ENCODE peak calls at places on chromosome 5, in seven cellular contexts. One of them, this sample, is unnamed.

GRCh38 chr5:90866333-90866732 is 307.7 kb downstream of the ADGRV1 start:
- DNase-seq in HepG2: peak
- DNase-seq in HCT116: peak
- DNase-seq in GM12878: no peak
- DNase-seq in K562: peak
- DNase-seq in SK-N-SH: peak
- DNase-seq in H1: no peak
- DNase-seq in this sample: no peak

GRCh38 chr5:129820-130219 is 37.9 kb downstream of the PLEKHG4B start:
- DNase-seq in HepG2: no peak
- DNase-seq in HCT116: no peak
- DNase-seq in GM12878: no peak
- DNase-seq in K562: no peak
- DNase-seq in SK-N-SH: no peak
- DNase-seq in H1: no peak
- DNase-seq in this sample: no peak

GRCh38 chr5:67165524-67166459 is 30.8 kb downstream of the CD180 start:
- DNase-seq in HepG2: no peak
- DNase-seq in HCT116: peak
- DNase-seq in GM12878: no peak
- DNase-seq in K562: peak
- DNase-seq in SK-N-SH: peak
- DNase-seq in H1: peak
- DNase-seq in this sample: peak

GRCh38 chr5:39485075-39485474 is 60.3 kb upstream of the DAB2 start:
- DNase-seq in HepG2: no peak
- DNase-seq in HCT116: no peak
- DNase-seq in GM12878: no peak
- DNase-seq in K562: no peak
- DNase-seq in SK-N-SH: no peak
- DNase-seq in H1: no peak
- DNase-seq in this sample: no peak

GRCh38 chr5:61304611-61305369 is 27.3 kb upstream of the ZSWIM6 start:
- DNase-seq in HepG2: peak
- DNase-seq in HCT116: peak
- DNase-seq in GM12878: no peak
- DNase-seq in K562: no peak
- DNase-seq in SK-N-SH: no peak
- DNase-seq in H1: no peak
- DNase-seq in this sample: no peak

GRCh38 chr5:80204808-80205614 is 50.8 kb downstream of the SERINC5 start:
- DNase-seq in HepG2: peak
- DNase-seq in HCT116: no peak
- DNase-seq in GM12878: no peak
- DNase-seq in K562: peak
- DNase-seq in SK-N-SH: peak
- DNase-seq in H1: no peak
- DNase-seq in this sample: no peak

GRCh38 chr5:168728812-168729211 is 149.6 kb upstream of the PANK3 start:
- DNase-seq in HepG2: no peak
- DNase-seq in HCT116: no peak
- DNase-seq in GM12878: no peak
- DNase-seq in K562: no peak
- DNase-seq in SK-N-SH: no peak
- DNase-seq in H1: no peak
- DNase-seq in this sample: no peak

GRCh38 chr5:177600458-177601018 is 606 bp downstream of the B4GALT7 start:
- DNase-seq in HepG2: no peak
- DNase-seq in HCT116: no peak
- DNase-seq in GM12878: no peak
- DNase-seq in K562: no peak
- DNase-seq in SK-N-SH: no peak
- DNase-seq in H1: no peak
- DNase-seq in this sample: no peak

GRCh38 chr5:151406322-151406947 is 41.0 kb upstream of the SLC36A1 start:
- DNase-seq in HepG2: peak
- DNase-seq in HCT116: peak
- DNase-seq in GM12878: no peak
- DNase-seq in K562: peak
- DNase-seq in SK-N-SH: no peak
- DNase-seq in H1: no peak
- DNase-seq in this sample: no peak

GRCh38 chr5:73892806-73893205 is 266.8 kb downstream of the ARHGEF28 start:
- DNase-seq in HepG2: no peak
- DNase-seq in HCT116: no peak
- DNase-seq in GM12878: no peak
- DNase-seq in K562: no peak
- DNase-seq in SK-N-SH: no peak
- DNase-seq in H1: no peak
- DNase-seq in this sample: no peak

GRCh38 chr5:60972225-60972624 is 27.2 kb downstream of the NDUFAF2 start:
- DNase-seq in HepG2: no peak
- DNase-seq in HCT116: no peak
- DNase-seq in GM12878: peak
- DNase-seq in K562: no peak
- DNase-seq in SK-N-SH: no peak
- DNase-seq in H1: no peak
- DNase-seq in this sample: no peak

GRCh38 chr5:56412601-56413379 is 179.7 kb upstream of the ANKRD55 start:
- DNase-seq in HepG2: no peak
- DNase-seq in HCT116: no peak
- DNase-seq in GM12878: peak
- DNase-seq in K562: no peak
- DNase-seq in SK-N-SH: no peak
- DNase-seq in H1: no peak
- DNase-seq in this sample: no peak

GRCh38 chr5:180126716-180127681 is 55.4 kb upstream of the RNF130 start:
- DNase-seq in HepG2: no peak
- DNase-seq in HCT116: no peak
- DNase-seq in GM12878: no peak
- DNase-seq in K562: peak
- DNase-seq in SK-N-SH: peak
- DNase-seq in H1: peak
- DNase-seq in this sample: no peak

GRCh38 chr5:177510567-177511053 is 984 bp upstream of the DOK3 start:
- DNase-seq in HepG2: no peak
- DNase-seq in HCT116: no peak
- DNase-seq in GM12878: no peak
- DNase-seq in K562: no peak
- DNase-seq in SK-N-SH: no peak
- DNase-seq in H1: no peak
- DNase-seq in this sample: no peak

GRCh38 chr5:139167533-139167932 is 30.6 kb downstream of the SIL1 start:
- DNase-seq in HepG2: no peak
- DNase-seq in HCT116: no peak
- DNase-seq in GM12878: no peak
- DNase-seq in K562: no peak
- DNase-seq in SK-N-SH: no peak
- DNase-seq in H1: no peak
- DNase-seq in this sample: no peak

GRCh38 chr5:180601591-180602480 is 10.5 kb upstream of the SCGB3A1 start:
- DNase-seq in HepG2: no peak
- DNase-seq in HCT116: no peak
- DNase-seq in GM12878: no peak
- DNase-seq in K562: no peak
- DNase-seq in SK-N-SH: peak
- DNase-seq in H1: no peak
- DNase-seq in this sample: no peak

GRCh38 chr5:96885518-96886338 is 9.4 kb downstream of the ERAP2 start:
- DNase-seq in HepG2: no peak
- DNase-seq in HCT116: no peak
- DNase-seq in GM12878: peak
- DNase-seq in K562: no peak
- DNase-seq in SK-N-SH: no peak
- DNase-seq in H1: no peak
- DNase-seq in this sample: no peak

GRCh38 chr5:60563696-60564324 is 136.2 kb downstream of the DEPDC1B start:
- DNase-seq in HepG2: peak
- DNase-seq in HCT116: no peak
- DNase-seq in GM12878: no peak
- DNase-seq in K562: no peak
- DNase-seq in SK-N-SH: no peak
- DNase-seq in H1: no peak
- DNase-seq in this sample: no peak

GRCh38 chr5:88671408-88671807 is 211.6 kb downstream of the MEF2C start:
- DNase-seq in HepG2: no peak
- DNase-seq in HCT116: no peak
- DNase-seq in GM12878: no peak
- DNase-seq in K562: no peak
- DNase-seq in SK-N-SH: no peak
- DNase-seq in H1: no peak
- DNase-seq in this sample: no peak

DNA sequence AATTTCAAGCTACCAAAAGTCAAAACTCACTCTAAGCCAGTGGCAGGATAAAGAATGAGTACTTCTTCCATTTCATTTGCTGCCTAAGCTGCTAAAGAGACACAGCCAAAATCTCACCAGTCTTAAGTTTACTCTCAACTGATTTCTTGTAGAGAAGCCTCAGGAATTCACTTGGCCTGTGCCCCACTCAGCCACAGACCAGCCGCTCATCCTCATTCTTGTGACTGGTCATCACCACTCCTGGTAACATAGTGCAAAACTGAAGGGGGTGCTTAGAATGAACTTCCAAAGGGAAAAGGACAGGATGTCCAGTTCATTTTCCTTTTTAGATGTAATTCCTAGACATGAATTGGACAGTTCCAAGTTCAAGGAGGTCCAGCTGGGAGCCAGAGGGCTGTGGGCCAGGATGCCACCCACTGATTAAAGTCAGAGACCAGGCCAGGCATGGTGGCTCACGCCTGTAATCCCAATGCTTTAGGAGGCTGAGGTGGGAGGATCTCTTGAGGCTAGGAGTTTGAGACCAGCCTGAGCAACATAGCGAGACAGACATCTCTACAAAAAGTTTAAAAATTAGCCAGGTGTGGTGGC is 72.7 kb upstream of the RANBP3L start:
- DNase-seq in HepG2: no peak
- DNase-seq in HCT116: no peak
- DNase-seq in GM12878: no peak
- DNase-seq in K562: no peak
- DNase-seq in SK-N-SH: no peak
- DNase-seq in H1: no peak
- DNase-seq in this sample: no peak
- TF ChIP-seq YY1 in HepG2: no peak
- TF ChIP-seq YY1 in HCT116: no peak
- TF ChIP-seq YY1 in GM12878: no peak
- TF ChIP-seq YY1 in K562: no peak
- TF ChIP-seq YY1 in SK-N-SH: no peak
- TF ChIP-seq YY1 in H1: no peak
- TF ChIP-seq YY1 in this sample: no peak

DNA sequence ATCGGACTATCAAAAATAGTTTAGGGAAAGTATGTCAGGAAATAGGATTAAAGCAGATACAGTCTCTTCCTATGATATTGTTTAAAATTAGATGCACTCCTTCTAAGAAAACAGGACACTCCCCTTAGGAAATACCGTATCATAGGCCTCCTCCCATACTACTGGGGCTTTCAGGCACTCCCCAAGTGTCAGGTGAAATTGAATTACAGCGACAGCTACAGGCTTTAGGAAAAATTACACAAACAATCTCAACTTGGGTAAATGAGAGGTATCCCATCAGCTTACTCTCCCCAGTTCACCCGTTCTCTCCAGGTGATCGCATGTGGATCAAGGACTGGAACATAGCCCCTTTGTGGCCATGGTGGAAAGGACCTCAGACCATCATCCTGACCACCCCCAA is 110.4 kb upstream of the EPB41L4A start:
- DNase-seq in HepG2: peak
- DNase-seq in HCT116: peak
- DNase-seq in GM12878: no peak
- DNase-seq in K562: peak
- DNase-seq in SK-N-SH: peak
- DNase-seq in H1: no peak
- DNase-seq in this sample: no peak
- TF ChIP-seq YY1 in HepG2: no peak
- TF ChIP-seq YY1 in HCT116: no peak
- TF ChIP-seq YY1 in GM12878: no peak
- TF ChIP-seq YY1 in K562: no peak
- TF ChIP-seq YY1 in SK-N-SH: no peak
- TF ChIP-seq YY1 in H1: no peak
- TF ChIP-seq YY1 in this sample: no peak

DNA sequence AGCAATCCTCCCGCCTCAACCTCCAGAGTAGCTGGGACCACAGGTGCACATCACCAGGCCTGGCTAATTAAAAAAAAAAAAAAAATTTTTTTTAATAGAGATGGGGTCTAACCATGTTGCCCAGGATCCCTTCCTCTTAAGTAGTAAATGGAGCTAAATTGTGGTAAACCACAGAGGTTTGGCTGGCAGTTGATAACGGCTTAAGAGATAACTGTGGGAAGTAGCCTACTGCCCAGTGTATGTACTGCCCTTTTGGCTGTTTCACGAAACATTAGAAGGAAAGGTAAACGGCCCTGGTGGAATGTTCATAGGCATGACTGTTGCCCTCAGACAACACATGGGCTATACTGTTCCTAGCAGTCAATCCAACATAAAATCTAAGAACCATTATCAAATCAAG is 44.4 kb downstream of the HMGCR start:
- DNase-seq in HepG2: no peak
- DNase-seq in HCT116: no peak
- DNase-seq in GM12878: no peak
- DNase-seq in K562: peak
- DNase-seq in SK-N-SH: no peak
- DNase-seq in H1: no peak
- DNase-seq in this sample: no peak
- TF ChIP-seq YY1 in HepG2: no peak
- TF ChIP-seq YY1 in HCT116: no peak
- TF ChIP-seq YY1 in GM12878: no peak
- TF ChIP-seq YY1 in K562: no peak
- TF ChIP-seq YY1 in SK-N-SH: no peak
- TF ChIP-seq YY1 in H1: no peak
- TF ChIP-seq YY1 in this sample: no peak

DNA sequence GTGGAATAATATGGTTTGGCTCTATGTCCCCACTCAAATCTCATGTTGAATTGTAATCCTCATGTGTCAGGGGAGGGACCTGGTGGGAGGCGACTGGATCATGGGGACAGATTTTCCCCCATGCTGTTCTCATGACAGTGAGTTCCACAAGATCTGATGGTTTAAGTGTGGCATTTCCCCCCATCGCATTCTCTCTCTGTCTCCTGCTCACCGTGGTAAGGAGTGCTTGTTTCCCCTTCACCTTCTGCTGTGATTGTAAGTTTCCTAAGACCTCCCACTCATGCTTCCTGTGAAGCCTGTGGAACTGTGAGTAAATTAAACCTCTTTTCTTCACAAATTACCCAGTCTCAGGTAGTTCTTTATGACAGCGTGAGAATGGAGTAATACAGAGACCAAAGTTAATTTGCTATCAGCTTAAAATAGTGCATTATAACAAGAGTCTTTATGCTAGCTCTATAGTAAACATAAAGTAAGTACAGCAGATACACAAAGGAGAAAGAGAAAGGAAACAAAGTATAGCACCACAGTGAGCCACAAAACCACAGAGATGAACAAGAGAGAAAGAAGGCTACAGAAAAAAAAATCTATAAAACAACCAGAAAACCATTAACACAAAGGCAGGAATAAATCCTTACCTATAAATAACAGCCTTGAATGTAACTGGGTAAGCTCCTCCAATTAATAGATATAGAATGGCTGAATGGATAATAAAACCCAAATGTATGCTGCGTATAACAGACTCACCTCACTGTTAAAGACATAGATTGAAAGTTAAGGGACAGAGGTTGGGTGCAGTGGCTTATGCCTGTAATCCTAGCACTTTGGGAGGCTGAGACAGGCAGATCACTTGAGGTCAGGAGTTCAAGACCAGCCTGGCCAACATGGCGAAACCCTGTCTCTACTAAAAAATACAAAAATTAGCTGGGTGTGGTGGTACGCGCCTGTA is 39.7 kb downstream of the RAPGEF6 start:
- DNase-seq in HepG2: no peak
- DNase-seq in HCT116: no peak
- DNase-seq in GM12878: no peak
- DNase-seq in K562: no peak
- DNase-seq in SK-N-SH: no peak
- DNase-seq in H1: no peak
- DNase-seq in this sample: no peak
- TF ChIP-seq YY1 in HepG2: no peak
- TF ChIP-seq YY1 in HCT116: no peak
- TF ChIP-seq YY1 in GM12878: no peak
- TF ChIP-seq YY1 in K562: no peak
- TF ChIP-seq YY1 in SK-N-SH: no peak
- TF ChIP-seq YY1 in H1: no peak
- TF ChIP-seq YY1 in this sample: no peak